ENCODE peak calls at places on chromosomes 13 and 19, in nine cellular contexts. R, H, N, K, L, B, W, Z and V are unnamed samples.
A peak's percentile ranks its signal among the peaks of the same experiment; 100 is the strongest.

GRCh38 chr13:97948041-97948440 is 5.4 kb upstream of the IPO5 start:
- DNase-seq in R (no peak), H (no peak), N (no peak), K (no peak), L (no peak), B (no peak), W (no peak), Z (no peak), V (no peak)

GRCh38 chr19:30161770-30162169 is 210.4 kb upstream of the ZNF536 start:
- DNase-seq in R (no peak), H (no peak), N (no peak), K (no peak), L (no peak), B (no peak), W (no peak), Z (no peak), V (no peak)

GRCh38 chr13:40336228-40337221 is 329.9 kb downstream of the FOXO1 start:
- DNase-seq in R (no peak), H (no peak), N (no peak), K (no peak), L (no peak), B (no peak), W (no peak), Z (no peak), V (no peak)

GRCh38 chr13:110561335-110562033 is at the start of gene RAB20:
- DNase-seq in R (peak; percentile 71), H (peak; percentile 56), N (no peak), K (peak; percentile 73), L (peak; percentile 86), B (peak; percentile 37), W (peak; percentile 72), Z (peak; percentile 69), V (peak; percentile 90)

GRCh38 chr13:30338331-30338851 is 31.0 kb upstream of the KATNAL1 start:
- DNase-seq in R (no peak), H (no peak), N (no peak), K (no peak), L (no peak), B (no peak), W (peak; percentile 28), Z (no peak), V (no peak)

GRCh38 chr19:14672043-14672872 is 2.4 kb downstream of the ADGRE3 start:
- DNase-seq in R (no peak), H (no peak), N (no peak), K (no peak), L (no peak), B (peak; percentile 31), W (no peak), Z (no peak), V (no peak)

GRCh38 chr13:112171570-112171965 is 104.6 kb downstream of the SOX1 start:
- DNase-seq in R (no peak), H (no peak), N (no peak), K (no peak), L (no peak), B (no peak), W (no peak), Z (no peak), V (no peak)

GRCh38 chr13:26344980-26345379 is 91.1 kb downstream of the CDK8 start:
- DNase-seq in R (no peak), H (no peak), N (no peak), K (no peak), L (no peak), B (no peak), W (peak; percentile 10), Z (no peak), V (no peak)

GRCh38 chr19:11018179-11018578 is 57.3 kb downstream of the SMARCA4 start:
- DNase-seq in R (no peak), H (no peak), N (no peak), K (no peak), L (peak; percentile 58), B (no peak), W (no peak), Z (no peak), V (no peak)

GRCh38 chr13:109288151-109288709 is 498.2 kb downstream of the IRS2 start:
- DNase-seq in R (no peak), H (no peak), N (no peak), K (no peak), L (no peak), B (no peak), W (no peak), Z (no peak), V (no peak)

GRCh38 chr13:74144269-74144668 is 10.1 kb upstream of the KLF12 start:
- DNase-seq in R (no peak), H (no peak), N (no peak), K (no peak), L (no peak), B (no peak), W (no peak), Z (no peak), V (no peak)
- TF ChIP-seq CTCF in R (no peak), H (no peak), N (no peak), K (no peak), L (no peak), B (no peak), W (no peak), Z (no peak), V (no peak)

DNA sequence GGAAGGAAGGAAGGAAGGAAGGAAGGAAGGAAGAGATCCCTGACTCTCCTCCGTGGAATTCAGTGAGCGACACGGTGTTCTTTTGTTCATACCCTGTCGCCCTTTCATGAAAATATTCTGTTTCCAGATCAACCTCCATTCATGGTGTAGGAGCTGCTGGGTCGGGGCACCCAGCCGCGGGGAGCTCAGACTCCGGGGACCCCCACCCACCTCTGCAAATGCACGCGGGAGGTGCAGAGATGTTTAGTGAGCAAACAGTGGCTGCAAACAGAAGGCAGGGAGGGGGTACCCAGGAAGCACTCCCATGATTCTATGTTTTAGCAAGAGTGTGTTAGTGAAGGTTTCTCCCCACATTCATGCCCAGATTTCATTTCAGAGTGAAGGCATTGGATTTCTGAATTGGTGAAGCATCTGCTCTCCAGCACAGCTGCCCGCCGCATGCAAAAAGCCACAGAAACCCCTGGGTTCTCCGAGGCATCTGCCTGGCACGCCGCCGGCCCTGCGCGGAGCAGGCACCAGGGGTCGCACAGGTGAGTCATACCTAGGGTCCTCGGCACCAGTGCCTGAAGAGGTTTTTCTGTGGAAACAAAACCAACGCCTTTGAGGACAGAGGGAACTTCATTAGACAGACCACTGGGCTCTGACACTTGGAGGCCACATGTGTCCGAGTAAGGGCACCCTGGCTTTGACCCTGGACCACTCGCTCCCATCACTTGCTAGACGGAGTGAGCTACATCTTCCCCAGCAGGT is 80.6 kb downstream of the ZNF557 start:
- DNase-seq in R (no peak), H (no peak), N (no peak), K (no peak), L (no peak), B (no peak), W (no peak), Z (no peak), V (no peak)
- TF ChIP-seq CTCF in R (no peak), H (no peak), N (no peak), K (no peak), L (no peak), B (no peak), W (no peak), Z (no peak), V (no peak)

DNA sequence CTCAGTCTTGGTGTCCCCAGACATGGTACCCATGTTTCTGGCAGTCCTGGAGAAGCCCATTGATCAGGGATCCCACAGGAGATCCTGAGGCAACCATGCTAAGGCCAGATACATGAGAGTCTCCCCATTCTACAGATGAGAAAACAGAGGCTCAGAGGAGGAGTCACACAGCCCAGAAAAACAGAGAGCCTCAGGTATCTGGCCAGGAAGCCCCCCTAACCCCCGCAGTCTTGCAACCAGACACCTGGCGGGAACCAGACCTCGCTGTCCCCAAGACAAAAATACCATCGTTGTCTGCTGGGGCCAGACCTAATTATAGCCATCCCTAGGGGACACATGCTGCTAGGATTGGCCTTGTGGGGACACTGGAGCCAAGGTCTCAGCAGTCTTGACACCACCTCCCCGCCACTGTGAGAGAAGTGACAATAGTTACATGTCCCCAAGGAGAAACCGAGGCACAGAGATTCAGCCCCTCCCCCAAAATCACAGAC is 1.6 kb upstream of the PDE4C start:
- DNase-seq in R (no peak), H (no peak), N (no peak), K (no peak), L (no peak), B (peak; percentile 67), W (no peak), Z (no peak), V (no peak)
- TF ChIP-seq CTCF in R (no peak), H (no peak), N (no peak), K (no peak), L (no peak), B (no peak), W (no peak), Z (no peak), V (no peak)

DNA sequence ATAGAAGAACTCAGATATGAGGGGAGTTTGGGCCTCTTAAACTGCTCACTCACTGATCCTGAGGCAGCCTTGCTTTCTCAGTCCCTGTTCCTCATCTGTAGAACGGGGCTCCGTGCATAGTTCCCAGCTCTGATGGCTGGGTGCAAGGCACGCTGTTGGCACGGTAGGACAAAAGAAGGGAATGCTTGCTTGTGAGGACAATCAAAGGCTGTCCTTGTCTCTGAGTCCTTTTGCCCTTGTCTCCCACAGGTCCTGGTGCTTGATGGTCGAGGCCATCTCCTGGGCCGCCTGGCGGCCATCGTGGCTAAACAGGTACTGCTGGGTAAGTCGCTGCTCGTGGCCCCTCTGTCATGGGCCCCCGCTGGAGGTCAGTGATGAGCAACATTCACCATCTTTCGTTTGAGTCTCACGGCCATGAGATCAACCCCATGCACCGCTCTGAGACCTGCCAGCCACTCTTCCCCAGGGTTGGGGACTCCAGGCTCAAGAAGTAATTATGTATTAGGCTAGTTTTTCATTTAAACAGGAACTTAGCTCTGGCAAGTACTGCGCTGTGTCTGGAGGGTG is 2.3 kb downstream of the RPL13A start:
- DNase-seq in R (no peak), H (no peak), N (no peak), K (no peak), L (no peak), B (peak; percentile 78), W (no peak), Z (peak; percentile 61), V (no peak)
- TF ChIP-seq CTCF in R (no peak), H (no peak), N (no peak), K (no peak), L (no peak), B (peak; percentile 78), W (no peak), Z (no peak), V (peak; percentile 60)

DNA sequence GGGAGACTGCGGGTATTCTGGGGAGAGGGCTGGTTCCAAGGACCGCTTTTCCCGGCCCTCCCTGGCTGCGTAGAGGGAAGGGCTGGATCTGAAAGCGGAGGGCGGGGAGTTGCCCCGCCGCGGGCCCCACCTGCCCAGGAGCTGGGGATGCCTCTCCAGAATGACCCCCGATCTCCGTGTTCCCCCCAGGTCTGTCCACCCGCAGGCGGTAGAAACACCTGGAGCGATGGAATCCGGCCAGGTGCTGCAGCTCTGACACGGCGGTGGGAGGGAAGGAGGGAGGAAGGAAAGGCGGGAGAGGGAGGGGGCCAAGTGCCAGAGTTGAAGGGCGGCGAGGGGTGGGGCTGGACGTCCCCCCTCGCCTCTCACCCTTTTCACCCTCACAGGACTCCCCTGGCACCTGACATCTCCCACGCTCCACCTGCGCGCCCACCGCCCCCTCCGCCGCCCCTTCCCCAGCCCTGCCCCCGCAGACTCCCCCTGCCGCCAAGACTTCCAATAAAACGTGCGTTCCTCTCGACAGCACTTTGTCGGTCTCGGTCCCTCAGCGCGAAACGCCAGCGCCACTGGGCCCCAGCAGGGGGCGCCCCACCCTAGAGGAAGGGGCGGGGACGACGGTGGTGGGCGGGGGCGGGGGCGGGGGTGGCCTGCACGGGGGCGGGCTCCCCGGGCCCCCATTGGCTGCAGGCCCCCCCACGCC is 374 bp upstream of the FXYD7 start:
- DNase-seq in R (peak; percentile 84), H (peak; percentile 73), N (no peak), K (peak; percentile 72), L (peak; percentile 81), B (peak; percentile 77), W (no peak), Z (peak; percentile 68), V (peak; percentile 70)
- TF ChIP-seq CTCF in R (peak; percentile 91), H (peak; percentile 71), N (peak; percentile 51), K (peak; percentile 81), L (peak; percentile 59), B (peak; percentile 50), W (peak; percentile 60), Z (peak; percentile 83), V (peak; percentile 67)